ENCODE peak calls at places on chromosomes 5 and 9, in six cellular contexts. R is heart left ventricle, O is cardiac muscle cell, S is AG04450, D is upper lobe of right lung, M is mammary epithelial cell. B is an unnamed sample. For H3K27me3, the result is how much of the 10 kb centered on the place peaks cover.

GRCh38 chr9:33139421-33140228 is 27.5 kb downstream of the B4GALT1 start:
- DNase-seq in R (peak), O (peak), S (peak), D (no peak), M (no peak), B (peak)

GRCh38 chr5:9197881-9198260 is 348.0 kb downstream of the SEMA5A start:
- DNase-seq in R (no peak), O (no peak), S (no peak), D (no peak), M (no peak), B (no peak)

GRCh38 chr9:99430301-99430700 is 208.2 kb downstream of the SEC61B start:
- DNase-seq in R (no peak), O (peak), S (no peak), D (no peak), M (peak), B (no peak)

GRCh38 chr9:121825481-121825830 is 174.0 kb downstream of the DAB2IP start:
- DNase-seq in R (no peak), O (no peak), S (no peak), D (no peak), M (no peak), B (no peak)

GRCh38 chr9:130677252-130677651 is 12.9 kb downstream of the PRDM12 start:
- DNase-seq in R (no peak), O (no peak), S (no peak), D (no peak), M (no peak), B (no peak)

GRCh38 chr5:155049569-155050383 is 36.2 kb downstream of the KIF4B start:
- DNase-seq in R (no peak), O (peak), S (no peak), D (no peak), M (peak), B (no peak)

GRCh38 chr5:163248856-163249255 is 188.5 kb upstream of the CCNG1 start:
- DNase-seq in R (no peak), O (no peak), S (no peak), D (no peak), M (no peak), B (no peak)

GRCh38 chr5:62555930-62556329 is 22.7 kb upstream of the LRRC70 start:
- DNase-seq in R (no peak), O (no peak), S (no peak), D (no peak), M (no peak), B (no peak)

GRCh38 chr9:74245871-74246552 is 251.1 kb upstream of the RORB start:
- DNase-seq in R (no peak), O (no peak), S (no peak), D (no peak), M (no peak), B (no peak)

GRCh38 chr5:162593881-162594280 is 526.3 kb downstream of the GABRG2 start:
- DNase-seq in R (no peak), O (no peak), S (no peak), D (no peak), M (no peak), B (peak)

GRCh38 chr9:126002476-126003350 is 255.5 kb downstream of the PBX3 start:
- DNase-seq in R (no peak), O (no peak), S (no peak), D (no peak), M (no peak), B (no peak)

GRCh38 chr5:178113841-178114324 is 551 bp downstream of the N4BP3 start:
- DNase-seq in R (no peak), O (no peak), S (no peak), D (no peak), M (no peak), B (no peak)

GRCh38 chr9:87685871-87686519 is 39.9 kb upstream of the CTSL start:
- DNase-seq in R (peak), O (no peak), S (no peak), D (no peak), M (no peak), B (no peak)

DNA sequence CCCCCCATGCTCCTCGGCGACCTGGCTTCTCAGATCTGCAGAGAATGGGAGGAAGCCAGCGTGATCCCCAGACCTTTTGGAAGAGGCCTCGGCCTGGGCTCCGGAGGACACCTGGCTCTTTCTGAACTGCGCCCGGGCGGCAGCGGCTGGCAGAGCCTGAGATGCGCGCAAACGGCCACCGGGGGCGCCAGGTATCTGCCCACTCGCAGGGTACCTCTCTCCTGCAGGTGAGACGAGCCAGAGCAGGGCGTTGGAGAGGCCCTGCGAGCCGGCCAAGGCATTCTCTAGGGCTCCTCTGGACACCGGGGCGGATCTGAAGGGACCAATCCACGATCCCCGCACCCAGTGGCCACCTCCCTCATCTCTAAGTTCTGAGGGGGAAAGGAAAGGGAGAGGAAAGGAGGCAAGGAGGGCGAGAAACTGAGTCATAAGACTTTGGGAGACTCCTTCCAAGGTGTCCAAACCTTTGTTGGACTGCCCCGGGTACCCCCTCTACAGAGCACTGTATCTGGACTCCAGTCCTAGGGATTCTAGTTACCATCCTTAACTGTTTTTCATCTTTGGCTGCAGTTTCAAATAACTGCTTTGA is 55.0 kb upstream of the SLC46A2 start:
- DNase-seq in R (no peak), O (no peak), S (no peak), D (no peak), M (no peak), B (peak)
- TF ChIP-seq CTCF in R (no peak), O (no peak), S (no peak), D (no peak), M (no peak), B (peak)

GRCh38 chr5:77957081-77957480 is 180.9 kb upstream of the TBCA start:
- DNase-seq in R (no peak), O (no peak), S (no peak), D (no peak), M (no peak), B (no peak)
- H3K4me3 ChIP-seq in R (no peak), O (no peak), S (no peak), D (no peak), M (no peak), B (no peak)

GRCh38 chr5:170769236-170769635 is 14.3 kb upstream of the GABRP start:
- DNase-seq in R (no peak), O (no peak), S (no peak), D (no peak), M (no peak), B (peak)
- H3K27me3 ChIP-seq in R (under half), O (under half), S (under half), D (under half), M (under half), B (under half)

GRCh38 chr9:5915438-5915837 is 24.7 kb downstream of the MLANA start:
- DNase-seq in R (no peak), O (no peak), S (no peak), D (no peak), M (no peak), B (no peak)

GRCh38 chr9:5917888-5918287 is 27.2 kb downstream of the MLANA start:
- DNase-seq in R (no peak), O (no peak), S (no peak), D (no peak), M (no peak), B (no peak)

GRCh38 chr9:5920860-5921328 is 30.2 kb downstream of the MLANA start:
- DNase-seq in R (no peak), O (no peak), S (no peak), D (no peak), M (no peak), B (no peak)

GRCh38 chr9:5917273-5917672 is 26.6 kb downstream of the MLANA start:
- DNase-seq in R (no peak), O (no peak), S (no peak), D (no peak), M (no peak), B (no peak)

DNA sequence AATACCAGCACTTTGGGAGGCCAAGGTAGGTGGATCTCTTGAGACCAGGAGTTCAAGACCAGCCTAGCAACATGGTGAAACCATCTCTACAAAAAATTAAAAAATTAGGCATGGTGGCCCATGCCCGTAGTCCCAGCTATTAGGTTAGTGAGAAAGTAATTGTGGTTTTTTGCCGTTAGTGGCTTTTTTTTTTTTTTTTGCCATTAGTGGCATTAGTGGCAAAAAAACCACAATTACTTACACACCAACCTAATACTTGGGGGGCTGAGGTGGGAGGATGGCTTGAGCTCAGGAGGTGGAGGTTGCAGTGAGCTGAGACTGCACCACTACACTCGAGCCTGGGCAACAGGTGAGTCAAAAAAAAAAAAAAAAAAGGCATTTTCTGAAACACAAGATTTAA is 27.8 kb downstream of the MLANA start:
- DNase-seq in R (no peak), O (no peak), S (no peak), D (no peak), M (no peak), B (no peak)
- TF ChIP-seq CTCF in R (no peak), O (no peak), S (no peak), D (no peak), M (no peak), B (no peak)

GRCh38 chr9:2625427-2625826 is 3.8 kb downstream of the VLDLR start:
- DNase-seq in R (no peak), O (no peak), S (no peak), D (no peak), M (no peak), B (no peak)
- H3K4me3 ChIP-seq in R (no peak), O (no peak), S (no peak), D (no peak), M (no peak), B (no peak)

DNA sequence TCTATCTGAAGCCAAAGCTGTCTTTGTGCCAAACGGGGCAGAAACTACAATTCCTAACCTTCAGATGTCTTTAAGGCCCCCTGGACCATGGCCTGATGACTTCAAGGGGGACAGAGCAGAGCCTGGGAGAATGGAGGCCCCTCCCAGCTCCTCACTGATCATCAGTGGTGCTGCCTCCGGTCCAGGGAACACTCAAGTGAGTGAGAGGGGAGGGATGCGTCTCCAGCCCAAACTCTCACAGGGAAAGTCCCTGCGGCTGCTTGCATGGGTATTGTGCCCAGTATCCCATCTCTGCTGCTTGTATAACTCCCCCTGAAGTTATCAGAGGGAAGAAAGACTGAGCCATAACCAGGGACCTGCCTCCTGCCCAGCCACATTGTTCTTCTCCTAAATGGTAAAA is 231.5 kb upstream of the PANK3 start:
- DNase-seq in R (no peak), O (no peak), S (no peak), D (no peak), M (no peak), B (no peak)
- H3K27me3 ChIP-seq in R (under half), O (under half), S (under half), D (under half), M (under half), B (under half)

GRCh38 chr9:89383030-89383720 is 64.9 kb downstream of the SECISBP2 start:
- DNase-seq in R (no peak), O (no peak), S (no peak), D (no peak), M (no peak), B (no peak)
- TF ChIP-seq CTCF in R (no peak), O (no peak), S (no peak), D (no peak), M (no peak), B (no peak)

DNA sequence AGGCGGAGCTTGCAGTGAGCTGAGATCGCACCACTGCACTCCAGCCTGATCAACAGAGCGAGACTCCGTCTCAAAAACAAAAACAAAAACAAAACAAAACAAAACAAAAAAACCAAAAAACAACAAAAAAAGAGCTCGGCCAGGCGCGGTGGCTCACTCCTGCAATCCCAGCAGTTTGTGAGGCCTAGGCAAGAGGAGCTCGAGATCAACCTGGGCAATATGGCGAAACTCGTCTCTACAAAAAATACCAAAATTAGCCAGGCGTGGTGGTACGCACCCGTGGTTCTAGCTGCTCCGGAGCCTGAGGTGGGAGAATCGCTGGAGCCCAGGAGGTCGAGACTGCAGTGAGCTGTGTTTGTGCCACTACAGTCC is 20.2 kb downstream of the TRIM7 start:
- DNase-seq in R (no peak), O (no peak), S (no peak), D (no peak), M (no peak), B (no peak)
- H3K4me3 ChIP-seq in R (peak), O (no peak), S (no peak), D (peak), M (peak), B (no peak)

GRCh38 chr5:139895046-139895445 is 99.4 kb downstream of the PSD2 start:
- DNase-seq in R (no peak), O (no peak), S (no peak), D (peak), M (no peak), B (no peak)
- H3K27me3 ChIP-seq in R (under half), O (under half), S (half or more), D (under half), M (under half), B (under half)

DNA sequence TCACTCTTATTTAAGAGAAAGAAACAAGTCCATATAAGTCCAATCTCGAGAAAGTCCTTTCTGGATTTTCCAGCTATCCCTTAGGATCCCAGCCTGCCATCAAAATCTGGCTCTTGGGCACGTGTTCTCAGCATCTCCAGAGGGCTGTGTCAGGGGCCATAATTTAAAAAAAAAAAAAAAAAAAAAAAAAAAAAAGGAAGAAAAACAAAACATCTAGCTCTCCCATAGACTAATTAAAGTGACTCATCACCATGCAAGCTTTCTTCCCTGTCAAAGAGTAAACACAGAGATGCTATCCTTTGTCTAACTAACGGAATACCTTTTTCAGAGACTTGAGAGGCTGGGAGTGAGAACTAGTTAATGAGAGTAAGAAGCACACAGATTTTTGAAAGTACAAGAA is 44.9 kb upstream of the MYO10 start:
- DNase-seq in R (no peak), O (no peak), S (no peak), D (no peak), M (no peak), B (no peak)
- TF ChIP-seq CTCF in R (no peak), O (no peak), S (no peak), D (no peak), M (no peak), B (no peak)